ENCODE peak calls at places on chromosomes 7 and 10, in six cellular contexts. One of them, this sample, is unnamed.

GRCh38 chr10:13366891-13367290 is 18.8 kb upstream of the SEPHS1 start:
- DNase-seq in PC-3: no peak
- DNase-seq in stomach: no peak
- DNase-seq in tibial artery: no peak
- DNase-seq in IMR-90: no peak
- DNase-seq in thoracic aorta: no peak
- DNase-seq in this sample: no peak

GRCh38 chr10:34633346-34633745 is 181.8 kb downstream of the PARD3 start:
- DNase-seq in tibial artery: no peak
- DNase-seq in stomach: no peak
- DNase-seq in IMR-90: no peak
- DNase-seq in PC-3: no peak
- DNase-seq in thoracic aorta: no peak
- DNase-seq in this sample: no peak

GRCh38 chr7:30321992-30322637 is 37.7 kb downstream of the ZNRF2 start:
- DNase-seq in stomach: no peak
- DNase-seq in tibial artery: no peak
- DNase-seq in IMR-90: no peak
- DNase-seq in PC-3: no peak
- DNase-seq in thoracic aorta: no peak
- DNase-seq in this sample: peak

GRCh38 chr7:116269466-116269865 is 59.1 kb downstream of the TES start:
- DNase-seq in PC-3: peak
- DNase-seq in thoracic aorta: no peak
- DNase-seq in stomach: no peak
- DNase-seq in IMR-90: peak
- DNase-seq in tibial artery: no peak
- DNase-seq in this sample: no peak

GRCh38 chr7:141227454-141227853 is 153.6 kb downstream of the TMEM178B start:
- DNase-seq in PC-3: no peak
- DNase-seq in stomach: no peak
- DNase-seq in tibial artery: no peak
- DNase-seq in thoracic aorta: no peak
- DNase-seq in IMR-90: no peak
- DNase-seq in this sample: no peak

GRCh38 chr10:61993676-61994401 is 92.3 kb downstream of the ARID5B start:
- DNase-seq in stomach: no peak
- DNase-seq in thoracic aorta: no peak
- DNase-seq in IMR-90: no peak
- DNase-seq in tibial artery: no peak
- DNase-seq in PC-3: no peak
- DNase-seq in this sample: no peak

GRCh38 chr7:151334628-151335027 is 7.0 kb upstream of the NUB1 start:
- DNase-seq in PC-3: no peak
- DNase-seq in stomach: no peak
- DNase-seq in thoracic aorta: no peak
- DNase-seq in IMR-90: no peak
- DNase-seq in tibial artery: no peak
- DNase-seq in this sample: no peak

GRCh38 chr10:75654171-75654772 is 222.8 kb downstream of the LRMDA start:
- DNase-seq in thoracic aorta: no peak
- DNase-seq in PC-3: peak
- DNase-seq in IMR-90: no peak
- DNase-seq in stomach: no peak
- DNase-seq in tibial artery: no peak
- DNase-seq in this sample: no peak

GRCh38 chr10:44386546-44387052 is 1.7 kb upstream of the CXCL12 start:
- DNase-seq in PC-3: peak
- DNase-seq in stomach: peak
- DNase-seq in IMR-90: peak
- DNase-seq in thoracic aorta: no peak
- DNase-seq in tibial artery: peak
- DNase-seq in this sample: no peak

GRCh38 chr10:22834471-22834870 is 93.4 kb upstream of the ARMC3 start:
- DNase-seq in tibial artery: no peak
- DNase-seq in thoracic aorta: no peak
- DNase-seq in IMR-90: no peak
- DNase-seq in PC-3: no peak
- DNase-seq in stomach: no peak
- DNase-seq in this sample: no peak

GRCh38 chr10:11404931-11405330 is 206.5 kb downstream of the USP6NL start:
- DNase-seq in thoracic aorta: no peak
- DNase-seq in PC-3: no peak
- DNase-seq in IMR-90: no peak
- DNase-seq in tibial artery: no peak
- DNase-seq in stomach: no peak
- DNase-seq in this sample: no peak

GRCh38 chr7:28483868-28484267 is 71.5 kb downstream of the CREB5 start:
- DNase-seq in IMR-90: peak
- DNase-seq in thoracic aorta: no peak
- DNase-seq in tibial artery: no peak
- DNase-seq in PC-3: peak
- DNase-seq in stomach: no peak
- DNase-seq in this sample: no peak

GRCh38 chr10:2094171-2094570 is 356.8 kb upstream of the ADARB2 start:
- DNase-seq in PC-3: no peak
- DNase-seq in IMR-90: no peak
- DNase-seq in tibial artery: no peak
- DNase-seq in thoracic aorta: no peak
- DNase-seq in stomach: no peak
- DNase-seq in this sample: no peak

GRCh38 chr7:74515276-74515675 is 61.6 kb downstream of the GTF2IRD1 start:
- DNase-seq in thoracic aorta: no peak
- DNase-seq in PC-3: no peak
- DNase-seq in tibial artery: no peak
- DNase-seq in stomach: no peak
- DNase-seq in IMR-90: no peak
- DNase-seq in this sample: no peak

GRCh38 chr10:12960939-12961338 is 40.6 kb downstream of the CCDC3 start:
- DNase-seq in stomach: no peak
- DNase-seq in IMR-90: no peak
- DNase-seq in tibial artery: peak
- DNase-seq in thoracic aorta: no peak
- DNase-seq in PC-3: no peak
- DNase-seq in this sample: no peak

GRCh38 chr10:598415-599170 is 90.9 kb downstream of the DIP2C start:
- DNase-seq in tibial artery: peak
- DNase-seq in thoracic aorta: no peak
- DNase-seq in PC-3: no peak
- DNase-seq in stomach: no peak
- DNase-seq in IMR-90: peak
- DNase-seq in this sample: no peak

GRCh38 chr7:36315309-36315948 is 74.2 kb upstream of the ANLN start:
- DNase-seq in IMR-90: no peak
- DNase-seq in stomach: no peak
- DNase-seq in PC-3: no peak
- DNase-seq in thoracic aorta: no peak
- DNase-seq in tibial artery: no peak
- DNase-seq in this sample: no peak

GRCh38 chr10:22849077-22849810 is 78.6 kb upstream of the ARMC3 start:
- DNase-seq in stomach: peak
- DNase-seq in PC-3: no peak
- DNase-seq in tibial artery: peak
- DNase-seq in IMR-90: no peak
- DNase-seq in thoracic aorta: peak
- DNase-seq in this sample: peak

GRCh38 chr10:103445366-103445765 is 6.8 kb downstream of the CALHM2 start:
- DNase-seq in IMR-90: no peak
- DNase-seq in tibial artery: no peak
- DNase-seq in stomach: no peak
- DNase-seq in thoracic aorta: no peak
- DNase-seq in PC-3: no peak
- DNase-seq in this sample: no peak

GRCh38 chr10:49594594-49594993 is 15.5 kb upstream of the SLC18A3 start:
- DNase-seq in thoracic aorta: no peak
- DNase-seq in IMR-90: peak
- DNase-seq in PC-3: peak
- DNase-seq in tibial artery: no peak
- DNase-seq in stomach: peak
- DNase-seq in this sample: peak

GRCh38 chr10:102113261-102113955 is 6.8 kb downstream of the LDB1 start:
- DNase-seq in tibial artery: no peak
- DNase-seq in stomach: no peak
- DNase-seq in thoracic aorta: no peak
- DNase-seq in PC-3: no peak
- DNase-seq in IMR-90: no peak
- DNase-seq in this sample: no peak

GRCh38 chr7:157490465-157490912 is 153.7 kb downstream of the DNAJB6 start:
- DNase-seq in IMR-90: peak
- DNase-seq in PC-3: peak
- DNase-seq in tibial artery: no peak
- DNase-seq in thoracic aorta: no peak
- DNase-seq in stomach: peak
- DNase-seq in this sample: no peak

GRCh38 chr7:154587812-154588211 is 415.1 kb downstream of the PAXIP1 start:
- DNase-seq in tibial artery: no peak
- DNase-seq in PC-3: no peak
- DNase-seq in IMR-90: no peak
- DNase-seq in thoracic aorta: no peak
- DNase-seq in stomach: no peak
- DNase-seq in this sample: no peak

GRCh38 chr7:48109848-48110663 is 21.0 kb downstream of the UPP1 start:
- DNase-seq in tibial artery: peak
- DNase-seq in IMR-90: peak
- DNase-seq in PC-3: peak
- DNase-seq in thoracic aorta: no peak
- DNase-seq in stomach: peak
- DNase-seq in this sample: peak

GRCh38 chr7:45184326-45185027 is 26.9 kb downstream of the RAMP3 start:
- DNase-seq in IMR-90: no peak
- DNase-seq in thoracic aorta: no peak
- DNase-seq in stomach: peak
- DNase-seq in PC-3: no peak
- DNase-seq in tibial artery: no peak
- DNase-seq in this sample: no peak

GRCh38 chr10:109883859-109884771 is 39.2 kb downstream of the XPNPEP1 start:
- DNase-seq in IMR-90: peak
- DNase-seq in thoracic aorta: peak
- DNase-seq in stomach: peak
- DNase-seq in tibial artery: peak
- DNase-seq in PC-3: peak
- DNase-seq in this sample: peak

GRCh38 chr10:132480356-132480755 is 57.2 kb upstream of the INPP5A start:
- DNase-seq in stomach: no peak
- DNase-seq in thoracic aorta: no peak
- DNase-seq in tibial artery: peak
- DNase-seq in IMR-90: peak
- DNase-seq in PC-3: peak
- DNase-seq in this sample: no peak

GRCh38 chr10:20254078-20254477 is 437.8 kb downstream of the PLXDC2 start:
- DNase-seq in IMR-90: peak
- DNase-seq in tibial artery: no peak
- DNase-seq in stomach: no peak
- DNase-seq in PC-3: no peak
- DNase-seq in thoracic aorta: no peak
- DNase-seq in this sample: no peak

GRCh38 chr7:93890041-93890463 is 501 bp downstream of the TFPI2 start:
- DNase-seq in stomach: no peak
- DNase-seq in tibial artery: no peak
- DNase-seq in PC-3: peak
- DNase-seq in thoracic aorta: no peak
- DNase-seq in IMR-90: peak
- DNase-seq in this sample: no peak

DNA sequence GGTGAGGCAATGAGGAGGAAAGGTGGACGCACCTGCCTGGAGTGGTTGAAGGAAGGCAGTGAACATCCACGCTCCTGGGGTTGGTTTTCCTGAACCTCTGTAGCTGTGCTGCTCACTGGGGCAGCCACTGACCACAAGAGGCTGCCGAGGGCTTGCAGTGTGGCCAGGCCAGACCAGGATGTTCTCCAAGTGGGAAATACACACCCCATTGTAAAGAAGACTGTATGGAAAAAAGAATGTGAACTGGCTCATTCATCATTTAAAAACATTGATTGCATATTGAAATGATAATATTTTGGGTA is 107.6 kb downstream of the SNX10 start:
- DNase-seq in stomach: peak
- DNase-seq in thoracic aorta: no peak
- DNase-seq in tibial artery: no peak
- DNase-seq in IMR-90: peak
- DNase-seq in PC-3: peak
- DNase-seq in this sample: no peak
- TF ChIP-seq CTCF in stomach: no peak
- TF ChIP-seq CTCF in thoracic aorta: no peak
- TF ChIP-seq CTCF in tibial artery: peak
- TF ChIP-seq CTCF in IMR-90: no peak
- TF ChIP-seq CTCF in PC-3: peak
- TF ChIP-seq CTCF in this sample: no peak

DNA sequence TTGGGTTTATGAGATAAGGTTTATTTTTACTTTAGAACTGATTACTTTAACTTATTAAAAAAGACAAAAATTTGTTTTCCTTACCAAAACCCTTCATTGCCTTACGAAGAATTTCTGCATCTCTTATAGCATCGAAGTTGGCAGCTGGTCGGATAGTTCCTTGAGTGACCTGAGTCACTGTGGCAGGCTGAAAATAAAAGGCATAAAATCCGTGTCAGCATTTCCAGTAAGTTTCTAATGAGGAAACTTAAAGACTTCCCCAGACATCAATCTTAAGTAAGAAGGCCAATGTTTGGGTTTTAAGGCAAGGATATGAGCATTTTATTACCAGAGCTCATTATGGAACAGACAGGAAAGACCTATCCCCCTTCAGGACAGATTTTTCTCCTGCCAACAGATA is 25.6 kb downstream of the ANXA7 start:
- DNase-seq in PC-3: no peak
- DNase-seq in tibial artery: no peak
- DNase-seq in thoracic aorta: no peak
- DNase-seq in stomach: no peak
- DNase-seq in IMR-90: no peak
- DNase-seq in this sample: no peak
- TF ChIP-seq CTCF in PC-3: no peak
- TF ChIP-seq CTCF in tibial artery: no peak
- TF ChIP-seq CTCF in thoracic aorta: no peak
- TF ChIP-seq CTCF in stomach: no peak
- TF ChIP-seq CTCF in IMR-90: no peak
- TF ChIP-seq CTCF in this sample: no peak

DNA sequence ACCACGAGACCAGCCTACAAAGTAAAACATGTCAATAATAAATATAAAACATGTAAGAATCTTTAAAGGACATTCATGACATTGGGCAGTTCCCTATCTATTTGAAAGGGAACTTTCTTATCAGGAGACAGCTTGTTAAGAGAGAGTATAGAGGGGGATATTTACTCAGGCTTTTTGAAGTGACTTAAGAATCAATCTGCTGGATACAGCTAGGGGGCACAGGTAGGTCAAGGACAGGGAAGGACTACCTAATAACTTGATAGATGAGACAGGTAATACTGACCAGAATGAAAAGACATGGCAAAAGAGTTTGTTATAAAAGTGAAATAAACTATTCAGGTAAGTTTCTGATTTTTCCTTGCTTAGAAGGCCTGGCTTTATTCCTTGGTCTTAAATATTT is 21.8 kb upstream of the LRRD1 start:
- DNase-seq in stomach: no peak
- DNase-seq in thoracic aorta: no peak
- DNase-seq in PC-3: no peak
- DNase-seq in IMR-90: no peak
- DNase-seq in tibial artery: no peak
- DNase-seq in this sample: no peak
- TF ChIP-seq CTCF in stomach: no peak
- TF ChIP-seq CTCF in thoracic aorta: no peak
- TF ChIP-seq CTCF in PC-3: peak
- TF ChIP-seq CTCF in IMR-90: no peak
- TF ChIP-seq CTCF in tibial artery: no peak
- TF ChIP-seq CTCF in this sample: no peak

GRCh38 chr10:83166344-83166743 is 973.0 kb upstream of the GHITM start:
- DNase-seq in IMR-90: no peak
- DNase-seq in tibial artery: no peak
- DNase-seq in stomach: no peak
- DNase-seq in PC-3: no peak
- DNase-seq in thoracic aorta: no peak
- DNase-seq in this sample: no peak
- TF ChIP-seq CTCF in IMR-90: no peak
- TF ChIP-seq CTCF in tibial artery: no peak
- TF ChIP-seq CTCF in stomach: no peak
- TF ChIP-seq CTCF in PC-3: no peak
- TF ChIP-seq CTCF in thoracic aorta: no peak
- TF ChIP-seq CTCF in this sample: no peak